ENCODE peak calls at places on chromosomes 11 and 22, in four cellular contexts. U, C, Z and F are unnamed samples.

GRCh38 chr11:68444566-68444965 is 16.0 kb upstream of the PPP6R3 start:
- DNase-seq in U (no peak), C (no peak), Z (no peak), F (no peak)

GRCh38 chr11:125410091-125410490 is 86.0 kb downstream of the FEZ1 start:
- DNase-seq in U (peak), C (peak), Z (peak), F (no peak)

GRCh38 chr11:86497310-86497709 is 122.6 kb downstream of the CCDC81 start:
- DNase-seq in U (no peak), C (no peak), Z (peak), F (no peak)

GRCh38 chr11:116864531-116864930 is 27.1 kb upstream of the APOA1 start:
- DNase-seq in U (no peak), C (no peak), Z (peak), F (no peak)

GRCh38 chr11:112025682-112026081 is 474 bp downstream of the DLAT start:
- DNase-seq in U (no peak), C (no peak), Z (peak), F (peak)

GRCh38 chr11:2791521-2792375 is 92.0 kb upstream of the KCNQ1OT1 start:
- DNase-seq in U (peak), C (no peak), Z (no peak), F (no peak)

GRCh38 chr11:75100314-75100713 is 3.6 kb upstream of the OR2AT4 start:
- DNase-seq in U (no peak), C (no peak), Z (peak), F (peak)

GRCh38 chr11:66012946-66013761 is 1.3 kb downstream of the CST6 start:
- DNase-seq in U (no peak), C (no peak), Z (peak), F (no peak)

GRCh38 chr11:76680517-76681425 is 10.2 kb upstream of the LRRC32 start:
- DNase-seq in U (peak), C (peak), Z (peak), F (peak)

GRCh38 chr11:75760710-75761493 is 7.7 kb upstream of the DGAT2 start:
- DNase-seq in U (no peak), C (no peak), Z (no peak), F (no peak)

GRCh38 chr11:32899423-32899822 is 6.8 kb downstream of the QSER1 start:
- DNase-seq in U (no peak), C (no peak), Z (no peak), F (no peak)

GRCh38 chr11:15930442-15931025 is 425.8 kb downstream of the SOX6 start:
- DNase-seq in U (no peak), C (no peak), Z (peak), F (no peak)

GRCh38 chr22:19407649-19408606 is 23.6 kb downstream of the HIRA start:
- DNase-seq in U (no peak), C (no peak), Z (no peak), F (no peak)

GRCh38 chr11:118998388-118998717 is 415 bp downstream of the CENATAC start:
- DNase-seq in U (peak), C (no peak), Z (peak), F (no peak)

GRCh38 chr11:47786373-47786772 is 19.2 kb upstream of the FNBP4 start:
- DNase-seq in U (no peak), C (no peak), Z (no peak), F (no peak)

GRCh38 chr11:27693398-27693797 is 6.9 kb downstream of the BDNF start:
- DNase-seq in U (no peak), C (no peak), Z (peak), F (no peak)

GRCh38 chr11:76808996-76809395 is 25.8 kb downstream of the TSKU start:
- DNase-seq in U (no peak), C (no peak), Z (no peak), F (no peak)

GRCh38 chr11:17331669-17332068 is 19.9 kb upstream of the NCR3LG1 start:
- DNase-seq in U (no peak), C (no peak), Z (no peak), F (no peak)

GRCh38 chr22:42065408-42066132 is 5.0 kb downstream of the NAGA start:
- DNase-seq in U (peak), C (no peak), Z (no peak), F (no peak)

GRCh38 chr11:76721755-76722677 is 51.5 kb upstream of the LRRC32 start:
- DNase-seq in U (peak), C (peak), Z (peak), F (peak)

GRCh38 chr11:80727315-80727714 is 1286.5 kb upstream of the TENM4 start:
- DNase-seq in U (peak), C (peak), Z (no peak), F (no peak)

GRCh38 chr11:105609341-105609781 is 512 bp upstream of the GRIA4 start:
- DNase-seq in U (peak), C (peak), Z (peak), F (no peak)

GRCh38 chr11:7413961-7414728 is 71.2 kb upstream of the OLFML1 start:
- DNase-seq in U (peak), C (peak), Z (peak), F (no peak)

GRCh38 chr11:130118636-130119387 is 40.8 kb upstream of the ST14 start:
- DNase-seq in U (no peak), C (no peak), Z (no peak), F (peak)

GRCh38 chr11:65917434-65918210 is 1.2 kb downstream of the C11orf68 start:
- DNase-seq in U (no peak), C (no peak), Z (no peak), F (no peak)

GRCh38 chr11:10325398-10326079 is 20.7 kb downstream of the ADM start:
- DNase-seq in U (no peak), C (no peak), Z (no peak), F (no peak)

GRCh38 chr11:65891180-65892136 is 985 bp downstream of the CCDC85B start:
- DNase-seq in U (peak), C (peak), Z (no peak), F (peak)

GRCh38 chr11:796565-797299 is 1.3 kb downstream of the SLC25A22 start:
- DNase-seq in U (no peak), C (no peak), Z (peak), F (no peak)

GRCh38 chr11:107472966-107473365 is 15.3 kb upstream of the CWF19L2 start:
- DNase-seq in U (no peak), C (no peak), Z (no peak), F (no peak)

GRCh38 chr11:122093731-122094130 is 22.3 kb downstream of the BLID start:
- DNase-seq in U (no peak), C (no peak), Z (no peak), F (no peak)

GRCh38 chr22:38230108-38230825 is 28.5 kb downstream of the MAFF start:
- DNase-seq in U (peak), C (peak), Z (peak), F (peak)

GRCh38 chr11:47233989-47234668 is 14.5 kb downstream of the ACP2 start:
- DNase-seq in U (peak), C (peak), Z (peak), F (peak)

DNA sequence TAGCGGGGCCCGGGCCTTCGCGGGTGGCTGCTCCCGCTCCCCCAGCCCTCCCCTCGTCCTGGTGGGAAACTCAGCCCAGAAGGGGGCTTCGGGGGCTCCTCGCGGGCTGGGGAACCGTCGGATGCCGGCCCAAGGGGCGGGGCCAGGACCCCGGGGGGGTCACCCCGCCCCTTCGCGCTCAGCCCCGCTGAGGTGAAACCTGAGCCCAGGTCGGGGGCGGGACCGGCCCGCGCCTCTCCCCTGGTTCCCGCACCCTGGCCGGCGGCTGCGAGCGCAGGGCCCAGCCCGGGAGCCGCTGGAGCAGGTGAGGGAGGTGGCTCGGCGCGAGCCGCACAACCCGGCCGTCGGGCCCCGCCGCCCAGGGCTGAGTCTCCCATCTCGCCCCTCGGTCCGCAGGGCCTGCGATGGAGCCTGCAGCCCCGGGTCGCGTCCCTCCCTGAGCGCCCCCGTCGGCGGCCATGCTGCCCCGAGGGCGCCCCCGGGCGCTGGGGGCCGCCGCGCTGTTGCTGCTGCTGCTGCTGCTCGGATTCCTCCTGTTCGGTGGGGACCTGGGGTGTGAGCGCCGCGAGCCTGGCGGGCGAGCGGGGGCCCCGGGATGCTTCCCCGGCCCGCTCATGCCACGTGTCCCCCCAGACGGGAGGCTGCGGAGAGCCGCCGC is at the start of gene LARGE2:
- DNase-seq in U (no peak), C (peak), Z (peak), F (no peak)
- H3K4me2 ChIP-seq in U (peak), C (peak), Z (peak), F (peak)

GRCh38 chr22:46845281-46846153 is 83.1 kb downstream of the TBC1D22A start:
- DNase-seq in U (no peak), C (no peak), Z (no peak), F (no peak)

GRCh38 chr22:46844606-46845210 is 82.3 kb downstream of the TBC1D22A start:
- DNase-seq in U (no peak), C (no peak), Z (no peak), F (no peak)

GRCh38 chr22:46846832-46847355 is 84.4 kb downstream of the TBC1D22A start:
- DNase-seq in U (no peak), C (no peak), Z (no peak), F (no peak)

GRCh38 chr22:46848227-46848626 is 85.8 kb downstream of the TBC1D22A start:
- DNase-seq in U (no peak), C (no peak), Z (peak), F (no peak)

GRCh38 chr22:46846154-46846831 is 83.8 kb downstream of the TBC1D22A start:
- DNase-seq in U (no peak), C (no peak), Z (no peak), F (no peak)
- H3K4me2 ChIP-seq in U (no peak), C (no peak), Z (no peak), F (no peak)

GRCh38 chr11:61905067-61905696 is 12.2 kb downstream of the RAB3IL1 start:
- DNase-seq in U (no peak), C (no peak), Z (no peak), F (no peak)

GRCh38 chr11:61907282-61907681 is 10.1 kb downstream of the RAB3IL1 start:
- DNase-seq in U (no peak), C (peak), Z (no peak), F (no peak)

GRCh38 chr11:61907871-61908729 is 9.3 kb downstream of the RAB3IL1 start:
- DNase-seq in U (no peak), C (no peak), Z (no peak), F (no peak)

GRCh38 chr11:61905801-61906521 is 11.4 kb downstream of the RAB3IL1 start:
- DNase-seq in U (no peak), C (no peak), Z (no peak), F (no peak)

GRCh38 chr11:61906522-61906909 is 10.8 kb downstream of the RAB3IL1 start:
- DNase-seq in U (no peak), C (no peak), Z (no peak), F (no peak)
- H3K4me2 ChIP-seq in U (no peak), C (no peak), Z (no peak), F (no peak)

DNA sequence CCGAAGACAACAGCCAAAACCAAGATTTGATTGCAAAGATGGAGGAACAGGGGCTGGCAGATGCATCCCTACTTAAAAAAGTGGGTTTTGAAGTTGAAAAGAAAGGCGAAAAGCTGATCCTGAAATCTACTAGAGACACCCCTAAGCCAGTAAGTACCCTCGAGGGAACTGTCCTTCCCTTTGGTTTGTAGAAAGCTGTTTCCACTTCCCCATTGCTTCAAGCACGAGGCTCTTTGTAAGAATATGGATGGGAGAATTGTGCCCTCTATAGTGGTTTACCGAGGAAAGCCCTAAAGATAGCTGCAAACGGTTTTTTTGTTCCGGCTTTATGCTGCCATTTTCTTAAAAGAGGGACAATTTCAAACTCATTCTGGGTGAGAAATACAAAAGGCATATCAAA is 133.9 kb downstream of the WNT7B start:
- DNase-seq in U (no peak), C (no peak), Z (no peak), F (no peak)
- H3K4me2 ChIP-seq in U (no peak), C (peak), Z (no peak), F (no peak)

GRCh38 chr11:123576501-123576900 is 77.9 kb downstream of the SCN3B start:
- DNase-seq in U (no peak), C (no peak), Z (no peak), F (no peak)

GRCh38 chr11:123573291-123573690 is 81.1 kb downstream of the SCN3B start:
- DNase-seq in U (no peak), C (no peak), Z (no peak), F (no peak)

GRCh38 chr11:123577081-123577598 is 77.3 kb downstream of the SCN3B start:
- DNase-seq in U (peak), C (peak), Z (peak), F (peak)

GRCh38 chr11:123576082-123576481 is 78.3 kb downstream of the SCN3B start:
- DNase-seq in U (no peak), C (no peak), Z (no peak), F (no peak)

DNA sequence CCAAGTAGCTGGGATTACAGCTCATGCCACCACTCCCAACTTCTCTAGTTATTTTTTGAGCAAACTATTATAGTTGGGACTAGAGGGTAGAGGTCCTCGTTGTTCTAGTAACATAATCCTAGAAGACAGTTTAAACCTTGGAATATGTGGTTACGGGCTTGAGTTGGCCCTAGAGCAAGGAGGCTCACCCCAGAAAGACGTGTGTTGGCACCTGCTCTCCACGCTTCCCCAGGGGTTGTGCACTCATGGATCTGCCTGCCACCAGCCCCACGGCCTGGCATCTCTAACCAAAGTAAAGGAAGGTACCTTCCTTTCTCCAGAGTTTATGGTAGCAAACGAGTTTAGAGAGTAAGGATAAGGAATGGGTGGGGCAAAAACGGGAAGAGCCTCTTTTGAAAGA is 79.0 kb downstream of the SCN3B start:
- DNase-seq in U (no peak), C (no peak), Z (no peak), F (no peak)
- H3K4me2 ChIP-seq in U (no peak), C (no peak), Z (no peak), F (no peak)